ENCODE peak calls at places on chromosome 10, in five cellular contexts. O, V, C, K and Z are unnamed samples.

GRCh38 chr10:7563368-7563767 is 103.4 kb downstream of the ITIH5 start:
- DNase-seq in V (no peak), K (no peak), O (no peak), C (no peak), Z (no peak)

GRCh38 chr10:84294766-84295447 is 33.5 kb upstream of the CCSER2 start:
- DNase-seq in V (no peak), O (no peak), C (no peak), K (peak), Z (no peak)

GRCh38 chr10:68543004-68543918 is 15.9 kb upstream of the SLC25A16 start:
- DNase-seq in K (peak), O (no peak), C (no peak), V (no peak), Z (no peak)

GRCh38 chr10:89173075-89173474 is 34.0 kb downstream of the CH25H start:
- DNase-seq in C (no peak), K (no peak), O (no peak), V (no peak), Z (no peak)

GRCh38 chr10:75508814-75509306 is 77.4 kb downstream of the LRMDA start:
- DNase-seq in O (no peak), C (no peak), V (no peak), K (no peak), Z (no peak)

GRCh38 chr10:86753638-86754434 is 2.6 kb upstream of the BMPR1A start:
- DNase-seq in V (no peak), K (no peak), C (no peak), O (no peak), Z (no peak)

GRCh38 chr10:25815999-25816768 is 117.8 kb upstream of the MYO3A start:
- DNase-seq in O (no peak), V (no peak), C (peak), K (no peak), Z (no peak)

GRCh38 chr10:56745490-56745889 is 384.4 kb upstream of the ZWINT start:
- DNase-seq in O (no peak), K (no peak), C (no peak), V (no peak), Z (no peak)

GRCh38 chr10:661891-662605 is 27.4 kb downstream of the DIP2C start:
- DNase-seq in O (no peak), V (peak), C (no peak), K (no peak), Z (no peak)

GRCh38 chr10:118458957-118459641 is 117.0 kb upstream of the FAM204A start:
- DNase-seq in C (no peak), V (no peak), K (no peak), O (no peak), Z (no peak)

GRCh38 chr10:86758231-86759072 is 2.0 kb downstream of the BMPR1A start:
- DNase-seq in C (no peak), V (no peak), K (peak), O (no peak), Z (no peak)

GRCh38 chr10:29120216-29120615 is 168.7 kb upstream of the LYZL1 start:
- DNase-seq in C (peak), V (no peak), O (no peak), K (peak), Z (no peak)

GRCh38 chr10:48557511-48558123 is 47.3 kb downstream of the ARHGAP22 start:
- DNase-seq in K (peak), V (no peak), C (no peak), O (no peak), Z (no peak)

GRCh38 chr10:66773418-66773817 is 152.4 kb upstream of the LRRTM3 start:
- DNase-seq in V (no peak), C (no peak), K (no peak), O (no peak), Z (no peak)

GRCh38 chr10:680745-681144 is 8.7 kb downstream of the DIP2C start:
- DNase-seq in K (no peak), V (no peak), C (no peak), O (no peak), Z (no peak)

GRCh38 chr10:93330824-93331223 is 151.3 kb downstream of the MYOF start:
- DNase-seq in O (no peak), C (no peak), V (no peak), K (no peak), Z (no peak)

GRCh38 chr10:8719971-8720370 is 665.5 kb downstream of the GATA3 start:
- DNase-seq in C (no peak), V (no peak), K (no peak), O (no peak), Z (no peak)

GRCh38 chr10:4067552-4068254 is 282.7 kb upstream of the KLF6 start:
- DNase-seq in C (no peak), O (no peak), V (no peak), K (no peak), Z (no peak)

GRCh38 chr10:113493195-113493594 is 59.7 kb upstream of the HABP2 start:
- DNase-seq in V (no peak), O (no peak), C (no peak), K (peak), Z (no peak)

GRCh38 chr10:24915304-24915703 is 37.1 kb downstream of the PRTFDC1 start:
- DNase-seq in V (no peak), K (no peak), O (no peak), C (no peak), Z (no peak)

GRCh38 chr10:15642095-15642494 is 77.6 kb downstream of the ITGA8 start:
- DNase-seq in V (no peak), C (no peak), K (peak), O (no peak), Z (no peak)

GRCh38 chr10:103765168-103765567 is 90.2 kb downstream of the SH3PXD2A start:
- DNase-seq in C (no peak), K (peak), O (no peak), V (no peak), Z (no peak)

GRCh38 chr10:77045046-77045445 is 592.6 kb downstream of the KCNMA1 start:
- DNase-seq in K (no peak), O (no peak), C (no peak), V (no peak), Z (no peak)

GRCh38 chr10:77042706-77043105 is 594.9 kb downstream of the KCNMA1 start:
- DNase-seq in C (no peak), K (no peak), V (no peak), O (no peak), Z (no peak)

GRCh38 chr10:77043364-77043763 is 594.2 kb downstream of the KCNMA1 start:
- DNase-seq in O (no peak), V (no peak), C (no peak), K (peak), Z (no peak)

GRCh38 chr10:77038412-77038806 is 599.2 kb downstream of the KCNMA1 start:
- DNase-seq in C (no peak), O (no peak), K (no peak), V (no peak), Z (no peak)

DNA sequence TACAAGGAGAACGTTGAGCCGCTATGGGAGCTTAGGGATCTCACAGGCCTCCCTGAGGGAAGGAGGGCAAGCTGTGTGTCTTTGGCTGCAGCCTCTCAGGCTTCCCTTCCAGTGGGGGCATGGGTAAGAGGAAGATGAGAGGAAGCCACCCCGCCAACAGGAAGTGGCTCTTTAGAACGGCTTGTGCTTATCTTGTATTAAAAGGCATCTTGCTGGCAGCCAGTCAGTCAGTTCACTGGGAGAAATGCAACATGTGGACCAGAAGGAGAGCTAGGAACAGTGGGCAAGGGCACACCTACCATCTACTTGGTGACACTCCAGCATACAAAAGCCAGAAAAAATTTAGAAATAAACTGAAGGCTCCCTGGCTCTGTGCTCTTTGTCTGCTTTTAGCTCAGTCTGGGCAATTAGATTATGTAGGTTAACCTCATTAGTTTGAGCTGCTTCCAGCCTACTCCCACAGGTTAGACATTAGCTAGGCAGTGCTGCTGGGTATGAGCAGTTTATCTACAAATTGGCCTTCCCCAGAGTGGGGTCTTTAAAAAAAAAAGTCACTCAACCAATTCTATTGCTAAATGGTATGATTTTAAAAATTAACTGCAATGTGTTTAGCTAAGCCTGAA is 595.9 kb downstream of the KCNMA1 start:
- DNase-seq in O (no peak), K (no peak), V (peak), C (no peak), Z (no peak)
- H4K8ac ChIP-seq in O (no peak), K (no peak), V (peak), C (no peak), Z (no peak)

GRCh38 chr10:71074176-71074755 is 138.1 kb upstream of the UNC5B start:
- DNase-seq in V (no peak), O (no peak), C (peak), K (no peak), Z (peak)
- H4K8ac ChIP-seq in V (no peak), O (no peak), C (no peak), K (no peak), Z (no peak)

GRCh38 chr10:43964486-43964885 is 315.8 kb upstream of the ZNF32 start:
- DNase-seq in O (no peak), C (no peak), V (no peak), K (no peak), Z (no peak)

GRCh38 chr10:43962346-43963191 is 313.9 kb upstream of the ZNF32 start:
- DNase-seq in O (no peak), C (no peak), V (peak), K (peak), Z (no peak)

GRCh38 chr10:43965033-43965917 is 316.6 kb upstream of the ZNF32 start:
- DNase-seq in K (peak), C (no peak), O (no peak), V (no peak), Z (no peak)

GRCh38 chr10:43963379-43963778 is 314.7 kb upstream of the ZNF32 start:
- DNase-seq in O (no peak), K (no peak), C (no peak), V (no peak), Z (no peak)

GRCh38 chr10:43963793-43964425 is 315.2 kb upstream of the ZNF32 start:
- DNase-seq in K (no peak), V (peak), C (no peak), O (no peak), Z (no peak)
- H4K8ac ChIP-seq in K (no peak), V (no peak), C (no peak), O (no peak), Z (no peak)

GRCh38 chr10:127918570-127918969 is 11.7 kb downstream of the PTPRE start:
- DNase-seq in C (no peak), V (peak), K (no peak), O (no peak), Z (no peak)
- H4K8ac ChIP-seq in C (no peak), V (no peak), K (no peak), O (no peak), Z (no peak)

GRCh38 chr10:95756061-95756751 is at the start of gene ENTPD1:
- DNase-seq in K (peak), O (no peak), V (no peak), C (peak), Z (peak)
- H4K8ac ChIP-seq in K (no peak), O (no peak), V (no peak), C (no peak), Z (no peak)

GRCh38 chr10:79247373-79248137 is 99.7 kb upstream of the PPIF start:
- DNase-seq in K (no peak), O (no peak), C (no peak), V (no peak), Z (no peak)

GRCh38 chr10:79246606-79247275 is 100.5 kb upstream of the PPIF start:
- DNase-seq in O (no peak), K (no peak), V (no peak), C (no peak), Z (no peak)

GRCh38 chr10:79245539-79246208 is 101.6 kb upstream of the PPIF start:
- DNase-seq in O (no peak), C (peak), K (no peak), V (no peak), Z (no peak)

GRCh38 chr10:79244841-79245504 is 102.3 kb upstream of the PPIF start:
- DNase-seq in V (no peak), O (no peak), C (no peak), K (no peak), Z (no peak)

DNA sequence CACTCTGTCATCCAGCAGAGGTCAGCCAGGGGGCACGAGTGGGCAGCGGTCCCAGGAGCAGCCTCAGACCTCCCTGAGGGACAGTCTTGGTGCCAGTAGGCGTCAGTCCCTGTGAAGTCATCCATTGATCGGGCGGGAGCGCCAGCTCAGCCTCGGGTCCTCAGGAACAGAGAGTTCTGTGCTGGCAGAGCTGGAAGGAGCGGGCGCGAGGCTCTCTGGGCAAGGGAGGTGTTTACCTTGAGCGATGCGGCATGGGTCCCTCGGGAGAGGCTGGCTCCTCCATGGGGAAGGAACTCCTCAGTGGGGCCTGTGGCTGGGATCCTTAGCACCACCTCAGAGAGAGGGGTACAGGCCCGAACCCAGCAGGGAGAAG is 101.1 kb upstream of the PPIF start:
- DNase-seq in K (no peak), V (no peak), C (no peak), O (no peak), Z (no peak)
- H4K8ac ChIP-seq in K (no peak), V (no peak), C (no peak), O (no peak), Z (no peak)

DNA sequence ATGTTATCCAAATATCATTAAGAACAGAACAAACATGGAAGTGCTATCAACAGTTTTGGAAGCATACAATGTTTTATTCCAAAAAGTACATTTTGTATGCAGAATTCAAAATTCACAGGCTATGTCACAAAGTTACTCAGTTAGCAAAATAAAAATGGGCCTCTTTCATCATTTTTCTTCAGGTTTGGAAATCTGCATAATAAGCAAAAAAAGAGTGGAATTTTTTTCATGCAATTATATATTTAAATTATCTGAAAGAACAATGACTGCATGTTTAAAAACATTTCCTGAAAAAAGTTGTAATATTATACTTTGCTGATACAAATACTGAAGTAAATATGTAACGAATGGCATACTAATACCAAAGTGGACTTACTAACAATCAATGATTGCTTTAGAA is 161.2 kb upstream of the MBL2 start:
- DNase-seq in O (no peak), K (no peak), C (no peak), V (no peak), Z (no peak)
- H4K8ac ChIP-seq in O (no peak), K (no peak), C (no peak), V (no peak), Z (no peak)

GRCh38 chr10:5393529-5393928 is 11.1 kb downstream of the TUBAL3 start:
- DNase-seq in K (no peak), C (no peak), O (no peak), V (no peak), Z (no peak)
- H4K8ac ChIP-seq in K (no peak), C (no peak), O (no peak), V (no peak), Z (no peak)